ENCODE peak calls at places on chromosomes 2 and 18, in five cellular contexts. R is K562, L is WTC11, U is HepG2, J is GM12878. X is an unnamed sample.
A peak's percentile ranks its signal among the peaks of the same experiment; 100 is the strongest.

GRCh38 chr2:235206980-235207579 is 255.3 kb downstream of the SH3BP4 start:
- DNase-seq in J (no peak), R (no peak), L (no peak), U (no peak), X (no peak)

GRCh38 chr2:174797792-174798276 is 33.6 kb upstream of the CHRNA1 start:
- DNase-seq in L (no peak), J (no peak), U (no peak), R (no peak), X (no peak)

GRCh38 chr2:74414913-74415761 is 6.3 kb downstream of the C2orf81 start:
- DNase-seq in U (no peak), J (no peak), R (no peak), L (peak; percentile 62), X (no peak)

GRCh38 chr2:46381263-46381849 is 84.1 kb downstream of the EPAS1 start:
- DNase-seq in U (no peak), J (no peak), R (no peak), L (no peak), X (no peak)

GRCh38 chr18:59748628-59749360 is 51.6 kb upstream of the CCBE1 start:
- DNase-seq in U (no peak), J (no peak), R (no peak), L (no peak), X (peak; percentile 41)

GRCh38 chr2:182695796-182696195 is 20.3 kb upstream of the DNAJC10 start:
- DNase-seq in R (no peak), U (no peak), L (no peak), J (no peak), X (no peak)

GRCh38 chr2:29582062-29582461 is 339.3 kb downstream of the ALK start:
- DNase-seq in L (no peak), U (no peak), J (no peak), R (no peak), X (no peak)

GRCh38 chr2:149421791-149422190 is 91.4 kb downstream of the LYPD6 start:
- DNase-seq in R (no peak), U (no peak), L (no peak), J (no peak), X (no peak)

GRCh38 chr2:30639836-30640235 is 167.4 kb downstream of the CAPN13 start:
- DNase-seq in U (no peak), L (no peak), J (no peak), R (no peak), X (no peak)

GRCh38 chr2:157838442-157839161 is 37.5 kb downstream of the ACVR1 start:
- DNase-seq in J (no peak), U (peak; percentile 88), R (peak; percentile 87), L (no peak), X (peak; percentile 60)
- TF ChIP-seq ESRRA in J (no peak), U (no peak), R (no peak), L (no peak), X (no peak)

GRCh38 chr2:26978061-26978596 is 7.7 kb downstream of the MAPRE3 start:
- DNase-seq in L (no peak), R (peak; percentile 75), J (no peak), U (no peak), X (no peak)
- TF ChIP-seq ESRRA in L (no peak), R (no peak), J (no peak), U (no peak), X (no peak)

DNA sequence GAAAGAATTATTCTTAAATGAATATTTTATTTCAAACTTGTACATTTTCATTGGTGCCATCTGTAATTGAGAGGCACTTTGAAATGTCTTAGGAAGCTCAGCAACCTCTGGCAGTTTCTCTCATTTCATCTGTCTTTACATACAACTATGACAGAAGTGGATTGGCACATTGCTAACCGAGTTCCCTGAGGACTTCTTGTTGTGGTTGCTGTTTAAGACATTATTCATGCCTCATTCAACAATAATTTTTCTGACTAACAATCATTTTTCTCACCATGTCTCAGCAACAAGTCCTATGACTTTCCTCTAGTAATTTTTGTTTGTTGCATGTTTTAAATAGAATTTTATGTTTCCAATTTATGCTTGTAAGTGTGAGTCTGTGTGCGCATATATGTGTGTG is 284.0 kb upstream of the CWC22 start:
- DNase-seq in J (no peak), U (no peak), L (no peak), R (no peak), X (no peak)
- TF ChIP-seq ESRRA in J (no peak), U (no peak), L (no peak), R (no peak), X (no peak)

DNA sequence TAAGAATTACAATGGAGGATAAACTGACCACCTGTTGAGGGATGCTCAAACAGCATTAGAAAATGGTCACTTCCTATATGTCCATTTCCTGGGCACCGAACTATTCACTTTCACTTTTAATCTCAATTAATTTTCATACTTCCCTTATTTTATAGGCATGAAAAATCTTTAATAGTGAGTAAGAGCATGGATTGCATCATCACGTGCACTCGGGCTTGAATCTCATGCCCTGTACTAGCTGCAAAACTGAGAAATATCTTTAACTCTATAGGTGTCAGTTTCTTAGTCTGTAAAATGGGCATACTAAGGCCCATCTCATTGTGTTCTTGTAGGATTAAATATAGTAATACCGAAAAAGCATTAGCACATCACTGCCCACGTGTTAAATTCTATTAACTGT is 183.9 kb upstream of the FIGN start:
- DNase-seq in U (no peak), L (no peak), R (no peak), J (no peak), X (no peak)
- TF ChIP-seq ESRRA in U (no peak), L (no peak), R (no peak), J (no peak), X (no peak)

DNA sequence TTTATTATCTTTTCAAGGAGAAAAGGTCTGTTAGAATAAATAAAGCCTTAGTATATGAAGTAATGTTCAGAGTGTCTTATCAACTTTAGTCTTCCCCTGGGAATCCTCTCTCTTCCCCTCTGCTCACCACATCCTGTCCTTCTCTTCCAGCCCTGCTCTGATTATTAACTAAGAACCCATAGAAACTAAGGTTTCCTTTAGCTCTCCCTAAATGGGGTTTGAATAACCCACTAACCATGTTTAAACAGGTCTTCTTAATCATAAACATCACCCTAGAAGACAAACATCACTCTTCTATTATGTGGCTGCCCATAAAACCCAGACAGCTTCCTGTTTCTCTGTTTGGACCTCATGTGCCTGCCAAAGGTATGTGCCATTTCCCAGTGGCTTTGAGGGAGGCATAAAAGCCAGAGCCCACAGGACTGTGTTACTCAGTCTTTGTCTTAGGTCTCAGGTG is 50.1 kb downstream of the SLC14A1 start:
- DNase-seq in J (no peak), R (no peak), L (no peak), U (no peak), X (no peak)
- TF ChIP-seq ESRRA in J (no peak), R (no peak), L (no peak), U (no peak), X (no peak)

X was measured in A549.